ENCODE peak calls at places on chromosome 20, in four cellular contexts. M is SJCRH30, N is Peyer's patch, D is aorta. E is an unnamed sample.

GRCh38 chr20:29878281-29878741 is 1379.2 kb upstream of the DEFB115 start:
- DNase-seq in N (no peak), M (no peak), D (peak), E (no peak)

GRCh38 chr20:755931-756330 is 12.4 kb downstream of the SLC52A3 start:
- DNase-seq in D (no peak), N (no peak), M (no peak), E (no peak)

GRCh38 chr20:34639755-34640222 is 37.1 kb downstream of the PIGU start:
- DNase-seq in D (no peak), N (no peak), M (peak), E (no peak)

GRCh38 chr20:4844766-4845465 is 123.2 kb downstream of the PRND start:
- DNase-seq in N (no peak), D (no peak), M (no peak), E (no peak)

GRCh38 chr20:55650609-55651228 is 354.6 kb downstream of the CBLN4 start:
- DNase-seq in N (no peak), M (no peak), D (no peak), E (no peak)

GRCh38 chr20:25280574-25281535 is 33.0 kb downstream of the PYGB start:
- DNase-seq in D (peak), M (no peak), N (no peak), E (no peak)

GRCh38 chr20:1328680-1329330 is at the start of gene SDCBP2:
- DNase-seq in D (no peak), N (peak), M (no peak), E (no peak)

GRCh38 chr20:11379257-11380011 is 538.3 kb upstream of the BTBD3 start:
- DNase-seq in D (no peak), N (no peak), M (peak), E (peak)

GRCh38 chr20:44734938-44735337 is 10.7 kb upstream of the KCNK15 start:
- DNase-seq in N (no peak), D (no peak), M (no peak), E (peak)

GRCh38 chr20:62269871-62270270 is 31.6 kb downstream of the OSBPL2 start:
- DNase-seq in M (no peak), N (no peak), D (no peak), E (no peak)

GRCh38 chr20:62739581-62740285 is 31.1 kb downstream of the NTSR1 start:
- DNase-seq in M (no peak), D (peak), N (peak), E (no peak)

GRCh38 chr20:15919118-15919517 is 654.1 kb downstream of the KIF16B start:
- DNase-seq in N (no peak), M (no peak), D (no peak), E (no peak)

GRCh38 chr20:1382670-1383069 is 10.2 kb downstream of the FKBP1A start:
- DNase-seq in M (no peak), N (no peak), D (no peak), E (no peak)

GRCh38 chr20:35307666-35308653 is 15.7 kb upstream of the FAM83C start:
- DNase-seq in M (peak), D (peak), N (no peak), E (no peak)

GRCh38 chr20:63117661-63118302 is 98.1 kb downstream of the YTHDF1 start:
- DNase-seq in D (peak), N (no peak), M (no peak), E (no peak)

GRCh38 chr20:23459431-23460112 is 6.9 kb upstream of the CST11 start:
- DNase-seq in D (no peak), M (no peak), N (no peak), E (no peak)

GRCh38 chr20:12837646-12838045 is 171.1 kb upstream of the SPTLC3 start:
- DNase-seq in M (no peak), N (no peak), D (no peak), E (no peak)

GRCh38 chr20:35618372-35619131 is 2.9 kb downstream of the SPAG4 start:
- DNase-seq in M (peak), N (no peak), D (no peak), E (peak)

GRCh38 chr20:25686081-25687077 is 10.3 kb downstream of the ZNF337 start:
- DNase-seq in D (no peak), N (no peak), M (no peak), E (no peak)

GRCh38 chr20:25042531-25043498 is 15.1 kb downstream of the ACSS1 start:
- DNase-seq in M (no peak), N (peak), D (peak), E (no peak)

GRCh38 chr20:63064310-63064709 is 57.5 kb upstream of the BHLHE23 start:
- DNase-seq in D (peak), N (no peak), M (no peak), E (no peak)

GRCh38 chr20:62357681-62358080 is 9.4 kb downstream of the LAMA5 start:
- DNase-seq in M (no peak), N (no peak), D (no peak), E (no peak)

GRCh38 chr20:18701969-18702368 is 111.6 kb upstream of the SCP2D1 start:
- DNase-seq in D (no peak), M (no peak), N (no peak), E (no peak)

GRCh38 chr20:43987531-43987930 is 72.9 kb downstream of the TOX2 start:
- DNase-seq in D (no peak), N (no peak), M (peak), E (no peak)

GRCh38 chr20:44746367-44747165 is 901 bp downstream of the KCNK15 start:
- DNase-seq in N (no peak), M (no peak), D (no peak), E (no peak)

DNA sequence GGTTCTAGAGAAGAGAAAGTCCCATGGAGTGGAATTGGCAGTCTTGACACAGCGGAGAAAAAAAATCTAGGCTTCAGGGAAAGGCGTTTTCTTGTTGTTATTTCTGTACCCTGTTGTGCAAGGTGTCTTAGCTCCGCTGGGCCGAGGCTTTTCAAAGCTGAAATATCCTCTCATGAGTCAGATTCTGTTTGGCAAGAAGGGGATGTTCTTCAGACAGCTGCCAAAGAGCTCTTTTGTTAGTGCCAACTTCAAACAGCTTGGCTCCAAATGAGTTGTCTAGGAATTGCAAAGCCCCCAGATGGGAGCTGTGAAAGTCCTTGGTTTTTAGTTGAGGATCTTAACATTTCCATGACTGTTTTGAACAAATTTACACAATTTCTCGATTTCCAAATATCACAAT is 45.6 kb downstream of the LRRN4 start:
- DNase-seq in D (peak), M (no peak), N (no peak), E (peak)
- H3K4me3 ChIP-seq in D (peak), M (no peak), N (peak), E (peak)

GRCh38 chr20:32585011-32585518 is at the start of gene NOL4L:
- DNase-seq in N (peak), M (no peak), D (no peak), E (no peak)

GRCh38 chr20:32588040-32588439 is 2.9 kb upstream of the NOL4L start:
- DNase-seq in N (no peak), D (no peak), M (no peak), E (no peak)

GRCh38 chr20:32583581-32584045 is 1.5 kb downstream of the NOL4L start:
- DNase-seq in N (no peak), D (no peak), M (no peak), E (no peak)

GRCh38 chr20:32586291-32586690 is 1.2 kb upstream of the NOL4L start:
- DNase-seq in M (no peak), N (no peak), D (no peak), E (no peak)

GRCh38 chr20:32585519-32586127 is 490 bp upstream of the NOL4L start:
- DNase-seq in D (no peak), M (no peak), N (no peak), E (no peak)
- H3K4me3 ChIP-seq in D (peak), M (no peak), N (peak), E (no peak)

DNA sequence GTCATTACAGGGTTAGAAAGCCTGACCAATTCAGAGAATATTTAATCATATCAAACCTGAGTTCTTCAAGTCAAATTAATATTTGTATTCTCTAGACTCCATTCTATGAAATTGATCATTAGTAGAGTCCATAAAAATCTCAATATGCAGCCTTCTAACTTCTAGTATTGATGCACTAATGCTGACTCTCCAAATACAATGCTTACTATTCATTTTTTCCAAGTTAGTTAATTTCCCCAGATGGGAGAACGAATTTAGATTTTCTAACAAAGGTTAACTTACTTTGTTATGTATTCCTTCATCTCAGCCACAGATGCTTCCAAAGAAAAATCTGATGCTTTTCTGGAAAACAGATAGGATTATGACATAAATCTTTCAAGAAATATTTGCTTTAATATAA is 12.4 kb upstream of the NDRG3 start:
- DNase-seq in D (no peak), N (no peak), M (no peak), E (no peak)
- H3K4me3 ChIP-seq in D (no peak), N (no peak), M (no peak), E (no peak)

GRCh38 chr20:48965189-48965910 is 43.8 kb downstream of the ARFGEF2 start:
- DNase-seq in M (no peak), N (no peak), D (no peak), E (no peak)
- H3K4me3 ChIP-seq in M (no peak), N (no peak), D (no peak), E (no peak)

DNA sequence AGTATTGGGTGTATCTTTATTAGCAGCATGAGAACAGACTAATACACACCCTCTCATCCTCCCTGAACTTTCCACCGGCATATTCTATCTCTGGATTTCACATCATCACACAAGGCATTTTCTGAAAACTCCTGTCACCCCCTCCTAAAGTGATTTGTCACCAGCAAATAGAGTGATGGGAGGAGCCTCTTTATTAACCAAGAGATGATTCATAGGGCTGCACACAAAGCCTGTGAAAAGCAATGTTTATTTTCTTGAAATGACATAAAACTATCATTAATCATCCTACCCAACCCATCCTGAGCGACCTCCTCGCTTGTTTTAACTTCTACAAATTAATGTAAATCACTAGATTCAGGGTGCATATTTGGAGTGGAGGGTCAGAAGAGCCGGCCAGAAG is 394.8 kb upstream of the SULF2 start:
- DNase-seq in D (no peak), N (no peak), M (no peak), E (peak)
- H3K4me3 ChIP-seq in D (no peak), N (no peak), M (no peak), E (no peak)

DNA sequence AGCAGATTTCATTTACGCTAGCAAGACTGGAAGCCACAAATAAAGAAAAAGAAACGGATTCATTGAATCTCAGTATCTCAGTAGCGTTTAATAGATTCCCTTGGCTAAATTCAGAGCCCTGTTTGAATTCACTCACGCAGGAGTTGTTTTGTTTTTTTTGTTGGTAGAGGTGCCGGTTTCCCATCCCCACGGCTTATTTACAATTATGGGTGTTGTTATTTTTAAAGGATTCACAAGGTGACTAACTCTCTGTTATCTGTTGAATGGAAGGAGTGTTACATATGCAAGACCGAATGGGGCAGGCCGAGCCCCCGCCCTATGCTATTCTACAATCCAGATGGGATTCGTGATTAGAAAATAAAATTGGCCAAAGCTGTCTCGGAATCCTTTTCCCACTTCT is 2.3 kb upstream of the INSM1 start:
- DNase-seq in M (no peak), N (no peak), D (no peak), E (no peak)
- H3K4me3 ChIP-seq in M (no peak), N (no peak), D (no peak), E (no peak)

DNA sequence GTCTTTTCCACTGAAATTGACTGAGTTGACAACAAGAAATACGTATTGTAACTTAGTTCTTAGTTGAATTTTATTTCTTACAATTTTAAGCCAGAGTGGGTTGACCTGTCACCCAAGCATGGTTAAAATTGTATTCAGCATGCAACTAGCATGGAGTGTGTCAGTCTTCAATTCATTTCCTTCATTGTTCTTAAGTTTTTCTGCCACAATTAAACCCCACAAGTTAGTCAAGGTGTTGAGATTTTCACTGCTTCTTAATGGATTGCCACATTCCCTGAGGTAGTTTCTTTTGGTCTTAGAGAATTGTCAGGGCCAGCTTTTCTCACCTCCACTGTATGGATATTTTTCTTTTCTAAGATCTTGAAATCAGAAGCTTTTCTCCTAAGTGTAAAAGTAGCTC is 2.1 kb downstream of the PTPN1 start:
- DNase-seq in N (no peak), M (no peak), D (no peak), E (no peak)
- H3K4me3 ChIP-seq in N (peak), M (no peak), D (peak), E (peak)

GRCh38 chr20:38355161-38356012 is 9.1 kb downstream of the LBP start:
- DNase-seq in D (no peak), N (no peak), M (no peak), E (no peak)

GRCh38 chr20:38354227-38354626 is 7.9 kb downstream of the LBP start:
- DNase-seq in N (no peak), M (no peak), D (no peak), E (no peak)

GRCh38 chr20:38363004-38363747 is 16.9 kb downstream of the LBP start:
- DNase-seq in D (no peak), M (no peak), N (no peak), E (no peak)

GRCh38 chr20:38357653-38358207 is 11.4 kb downstream of the LBP start:
- DNase-seq in N (no peak), M (no peak), D (no peak), E (peak)

DNA sequence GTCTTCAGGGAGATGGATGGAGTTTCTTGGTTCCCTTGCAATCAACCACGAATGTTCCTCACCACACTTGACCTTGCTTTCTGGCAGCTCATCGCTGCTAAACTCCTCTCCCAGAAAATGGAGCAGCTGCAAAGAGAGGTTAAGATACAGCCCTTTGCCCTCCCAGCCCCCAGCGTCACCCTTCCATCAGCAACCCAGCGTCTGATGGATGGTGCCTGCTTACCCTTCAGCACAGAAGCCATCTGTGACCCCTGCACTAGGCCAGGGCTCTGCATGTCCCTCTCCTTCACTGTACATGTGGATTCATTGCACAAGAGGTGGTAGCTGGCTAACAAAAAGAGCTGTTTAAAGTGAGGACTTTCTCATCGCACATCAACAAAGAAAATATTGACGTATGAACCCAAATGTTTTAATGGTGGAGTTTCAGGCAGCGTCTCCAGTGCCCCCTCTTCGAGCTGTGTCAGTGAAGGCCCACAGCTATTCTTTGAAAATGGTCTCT is 12.3 kb downstream of the LBP start:
- DNase-seq in N (no peak), D (no peak), M (no peak), E (no peak)
- H3K4me3 ChIP-seq in N (no peak), D (no peak), M (no peak), E (no peak)